ENCODE peak calls at places on chromosome 20, in five cellular contexts. Y is Ammon's horn; O is posterior cingulate gyrus; C is mesenchymal stem cell; V is naive thymus-derived CD8-positive, alpha-beta T cell. N is an unnamed sample.

GRCh38 chr20:44039741-44040140 is 125.1 kb downstream of the TOX2 start:
- DNase-seq in Y (no peak), O (no peak), C (no peak), V (no peak), N (no peak)

GRCh38 chr20:58246346-58246745 is 17.9 kb upstream of the ANKRD60 start:
- DNase-seq in Y (no peak), O (no peak), C (peak; percentile 34), V (no peak), N (no peak)

GRCh38 chr20:62782149-62782892 is 14.0 kb upstream of the MRGBP start:
- DNase-seq in Y (no peak), O (no peak), C (no peak), V (no peak), N (no peak)

GRCh38 chr20:25280051-25280573 is 32.2 kb downstream of the PYGB start:
- DNase-seq in Y (no peak), O (no peak), C (no peak), V (no peak), N (no peak)

GRCh38 chr20:63693975-63694595 is 2.4 kb upstream of the TNFRSF6B start:
- DNase-seq in Y (no peak), O (no peak), C (no peak), V (peak; percentile 3), N (no peak)

GRCh38 chr20:32578840-32579239 is 6.3 kb downstream of the NOL4L start:
- DNase-seq in Y (no peak), O (no peak), C (no peak), V (no peak), N (no peak)

GRCh38 chr20:59253779-59254319 is 46.6 kb upstream of the EDN3 start:
- DNase-seq in Y (no peak), O (no peak), C (no peak), V (no peak), N (no peak)

GRCh38 chr20:36808317-36809257 is 35.0 kb upstream of the DSN1 start:
- DNase-seq in Y (no peak), O (peak; percentile 46), C (peak; percentile 79), V (peak; percentile 63), N (no peak)

GRCh38 chr20:19975901-19976300 is 41.3 kb upstream of the NAA20 start:
- DNase-seq in Y (no peak), O (no peak), C (no peak), V (no peak), N (peak; percentile 70)

GRCh38 chr20:34111057-34111711 is 859 bp downstream of the EIF2S2 start:
- DNase-seq in Y (no peak), O (no peak), C (peak; percentile 84), V (peak; percentile 10), N (no peak)

GRCh38 chr20:2301164-2301622 is 5.4 kb downstream of the TGM3 start:
- DNase-seq in Y (peak; percentile 71), O (no peak), C (peak; percentile 50), V (no peak), N (peak; percentile 16)

GRCh38 chr20:40489886-40490285 is 199.2 kb downstream of the MAFB start:
- DNase-seq in Y (no peak), O (no peak), C (no peak), V (no peak), N (no peak)

GRCh38 chr20:40706977-40707582 is 18.0 kb upstream of the MAFB start:
- DNase-seq in Y (no peak), O (no peak), C (no peak), V (no peak), N (no peak)

N was measured in globus pallidus.